ENCODE peak calls at places on chromosomes 6 and 20, in nine cellular contexts. G is CD8-positive, alpha-beta T cell; C is heart left ventricle; H is ovary; B is neural progenitor cell; D is AG04450; M is CD4-positive, alpha-beta T cell; L is tibial artery; A is astrocyte. N is an unnamed sample.

GRCh38 chr20:3687655-3688054 is 5.8 kb upstream of the ADAM33 start:
- DNase-seq in G (no peak), C (no peak), H (no peak), B (peak), D (peak), M (no peak), L (no peak), A (peak), N (peak)

GRCh38 chr20:32089637-32090330 is 19.7 kb upstream of the TM9SF4 start:
- DNase-seq in G (no peak), C (no peak), H (no peak), B (peak), D (no peak), M (no peak), L (no peak), A (no peak), N (no peak)

GRCh38 chr6:69861986-69862385 is 4.4 kb upstream of the COL19A1 start:
- DNase-seq in G (no peak), C (no peak), H (no peak), B (no peak), D (no peak), M (no peak), L (no peak), A (no peak), N (no peak)

GRCh38 chr20:24742436-24742835 is 206.6 kb upstream of the CST7 start:
- DNase-seq in G (no peak), C (no peak), H (no peak), B (no peak), D (no peak), M (no peak), L (peak), A (no peak), N (no peak)

GRCh38 chr20:23257848-23258746 is 92.5 kb upstream of the NXT1 start:
- DNase-seq in G (no peak), C (no peak), H (no peak), B (no peak), D (peak), M (no peak), L (no peak), A (peak), N (peak)

GRCh38 chr6:149484733-149485700 is at the start of gene ZC3H12D:
- DNase-seq in G (peak), C (peak), H (no peak), B (peak), D (no peak), M (peak), L (peak), A (peak), N (no peak)

GRCh38 chr6:80165143-80165542 is 58.7 kb downstream of the BCKDHB start:
- DNase-seq in G (no peak), C (no peak), H (no peak), B (no peak), D (no peak), M (no peak), L (no peak), A (no peak), N (peak)

GRCh38 chr6:56992703-56993102 is 37.8 kb downstream of the BEND6 start:
- DNase-seq in G (no peak), C (no peak), H (no peak), B (no peak), D (no peak), M (no peak), L (no peak), A (no peak), N (no peak)

GRCh38 chr6:136095961-136096360 is 154.2 kb downstream of the MTFR2 start:
- DNase-seq in G (no peak), C (peak), H (no peak), B (no peak), D (no peak), M (no peak), L (peak), A (no peak), N (no peak)

GRCh38 chr6:26141378-26141901 is 54.2 kb downstream of the HFE start:
- DNase-seq in G (no peak), C (no peak), H (no peak), B (no peak), D (no peak), M (no peak), L (no peak), A (no peak), N (no peak)

GRCh38 chr6:155495011-155495768 is 39.6 kb upstream of the NOX3 start:
- DNase-seq in G (no peak), C (peak), H (peak), B (peak), D (peak), M (no peak), L (peak), A (peak), N (no peak)
- TF ChIP-seq CTCF in G (no peak), C (peak), H (no peak), B (peak), D (peak), M (no peak), L (no peak), A (peak), N (no peak)

GRCh38 chr20:35263609-35264223 is 14.2 kb downstream of the MMP24OS start:
- DNase-seq in G (no peak), C (no peak), H (no peak), B (no peak), D (no peak), M (no peak), L (no peak), A (no peak), N (no peak)

GRCh38 chr20:35260426-35260825 is 17.5 kb downstream of the MMP24OS start:
- DNase-seq in G (no peak), C (no peak), H (no peak), B (no peak), D (no peak), M (no peak), L (no peak), A (no peak), N (no peak)

GRCh38 chr20:35269055-35269781 is 8.7 kb downstream of the MMP24OS start:
- DNase-seq in G (peak), C (peak), H (peak), B (peak), D (no peak), M (no peak), L (no peak), A (peak), N (peak)

GRCh38 chr20:35267092-35267491 is 10.8 kb downstream of the MMP24OS start:
- DNase-seq in G (no peak), C (no peak), H (no peak), B (no peak), D (no peak), M (no peak), L (no peak), A (no peak), N (no peak)

GRCh38 chr20:35264755-35265154 is 13.2 kb downstream of the MMP24OS start:
- DNase-seq in G (no peak), C (no peak), H (no peak), B (no peak), D (no peak), M (no peak), L (no peak), A (peak), N (no peak)
- H3K27ac ChIP-seq in G (no peak), C (no peak), H (no peak), B (no peak), D (no peak), M (no peak), L (no peak), A (no peak), N (peak)

DNA sequence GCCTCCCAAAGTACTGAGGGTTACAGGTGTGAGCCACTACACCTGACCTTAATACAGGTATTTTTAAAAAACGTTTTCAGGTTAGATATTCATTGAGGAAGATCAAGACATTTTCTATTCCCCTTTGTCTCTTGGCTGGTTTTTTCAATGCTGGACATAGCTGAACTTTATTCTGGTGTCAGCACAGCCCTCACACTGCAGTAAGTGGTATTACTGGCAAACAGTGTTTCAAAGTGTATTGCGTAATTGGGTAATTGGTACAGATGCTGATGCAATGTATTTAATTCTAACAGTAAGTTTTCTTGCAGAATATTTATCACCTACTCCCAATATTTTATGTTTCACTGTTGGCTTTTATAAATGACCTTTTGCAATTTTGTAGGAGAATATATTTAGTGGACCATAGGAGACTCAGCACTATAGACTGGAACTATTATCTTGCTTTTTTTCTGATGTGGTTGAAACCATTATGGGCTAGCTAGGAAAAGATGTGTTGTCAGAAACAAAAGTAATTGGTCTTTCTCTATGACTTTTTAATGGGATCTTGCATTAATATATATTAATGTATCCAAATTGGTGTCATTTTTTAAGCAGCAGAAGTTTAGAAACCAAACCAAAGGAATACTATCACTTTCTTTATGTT is 287.6 kb upstream of the SOX4 start:
- DNase-seq in G (no peak), C (no peak), H (no peak), B (no peak), D (no peak), M (no peak), L (no peak), A (peak), N (peak)
- TF ChIP-seq CTCF in G (no peak), C (no peak), H (no peak), B (no peak), D (peak), M (no peak), L (no peak), A (no peak), N (no peak)

DNA sequence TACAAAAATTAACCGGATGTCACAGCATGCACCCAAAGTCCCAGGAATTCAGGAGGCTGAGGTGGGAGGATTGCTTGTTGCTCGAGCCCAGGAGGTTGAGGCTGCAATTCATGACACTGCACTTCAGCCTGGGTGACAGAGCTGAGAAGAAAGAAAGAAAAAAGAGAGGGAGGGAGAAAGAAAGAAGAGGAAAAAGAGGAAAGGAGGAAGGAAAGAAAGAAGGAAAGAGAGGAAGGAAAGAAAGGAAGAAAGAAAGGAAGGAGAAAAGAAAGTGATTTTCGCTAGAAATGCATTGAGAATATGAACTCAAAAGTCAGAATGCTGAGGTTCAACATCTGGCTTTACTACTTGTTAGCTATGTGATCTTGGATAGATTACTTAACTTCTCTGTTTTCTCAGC is 6.6 kb downstream of the SENP6 start:
- DNase-seq in G (no peak), C (no peak), H (no peak), B (no peak), D (no peak), M (no peak), L (no peak), A (no peak), N (no peak)
- H3K27ac ChIP-seq in G (no peak), C (no peak), H (no peak), B (no peak), D (no peak), M (no peak), L (peak), A (no peak), N (no peak)

GRCh38 chr6:157987788-157988699 is 6.4 kb downstream of the SYNJ2 start:
- DNase-seq in G (no peak), C (no peak), H (no peak), B (no peak), D (no peak), M (no peak), L (no peak), A (no peak), N (no peak)
- TF ChIP-seq CTCF in G (no peak), C (no peak), H (no peak), B (no peak), D (no peak), M (no peak), L (no peak), A (no peak), N (no peak)

GRCh38 chr20:63178445-63178818 is 37.5 kb downstream of the YTHDF1 start:
- DNase-seq in G (no peak), C (no peak), H (no peak), B (peak), D (no peak), M (no peak), L (no peak), A (no peak), N (no peak)
- H3K27ac ChIP-seq in G (no peak), C (no peak), H (no peak), B (no peak), D (no peak), M (no peak), L (no peak), A (no peak), N (no peak)

GRCh38 chr20:50416930-50417329 is 93.3 kb upstream of the PTPN1 start:
- DNase-seq in G (no peak), C (no peak), H (no peak), B (no peak), D (no peak), M (no peak), L (no peak), A (no peak), N (no peak)

GRCh38 chr20:50416269-50416863 is 93.8 kb upstream of the PTPN1 start:
- DNase-seq in G (no peak), C (no peak), H (no peak), B (no peak), D (no peak), M (no peak), L (no peak), A (no peak), N (no peak)

GRCh38 chr20:50415516-50416268 is 94.5 kb upstream of the PTPN1 start:
- DNase-seq in G (no peak), C (peak), H (peak), B (peak), D (no peak), M (no peak), L (peak), A (peak), N (peak)

GRCh38 chr20:50413088-50413500 is 97.1 kb upstream of the PTPN1 start:
- DNase-seq in G (no peak), C (no peak), H (no peak), B (no peak), D (no peak), M (no peak), L (no peak), A (no peak), N (no peak)

GRCh38 chr20:50415031-50415515 is 95.1 kb upstream of the PTPN1 start:
- DNase-seq in G (no peak), C (no peak), H (no peak), B (no peak), D (no peak), M (no peak), L (no peak), A (no peak), N (no peak)
- TF ChIP-seq CTCF in G (no peak), C (no peak), H (no peak), B (no peak), D (no peak), M (no peak), L (peak), A (no peak), N (no peak)